ENCODE peak calls at places on chromosome 20, in six cellular contexts. One of them, this sample, is unnamed.

GRCh38 chr20:49727473-49727872 is 13.8 kb upstream of the B4GALT5 start:
- DNase-seq in H1: no peak
- DNase-seq in SK-N-SH: no peak
- DNase-seq in GM12891: no peak
- DNase-seq in HepG2: no peak
- DNase-seq in K562: no peak
- DNase-seq in this sample: no peak

GRCh38 chr20:44153636-44154043 is 33.3 kb downstream of the JPH2 start:
- DNase-seq in H1: no peak
- DNase-seq in SK-N-SH: no peak
- DNase-seq in GM12891: no peak
- DNase-seq in HepG2: no peak
- DNase-seq in K562: no peak
- DNase-seq in this sample: no peak

GRCh38 chr20:33674294-33675126 is at the start of gene NECAB3:
- DNase-seq in H1: no peak
- DNase-seq in SK-N-SH: peak
- DNase-seq in GM12891: peak
- DNase-seq in HepG2: peak
- DNase-seq in K562: peak
- DNase-seq in this sample: no peak

GRCh38 chr20:1267161-1267560 is 1.1 kb downstream of the SNPH start:
- DNase-seq in H1: no peak
- DNase-seq in SK-N-SH: no peak
- DNase-seq in GM12891: no peak
- DNase-seq in HepG2: no peak
- DNase-seq in K562: no peak
- DNase-seq in this sample: no peak

GRCh38 chr20:17885076-17885475 is 83.5 kb downstream of the SNX5 start:
- DNase-seq in H1: no peak
- DNase-seq in SK-N-SH: no peak
- DNase-seq in GM12891: no peak
- DNase-seq in HepG2: no peak
- DNase-seq in K562: no peak
- DNase-seq in this sample: no peak

GRCh38 chr20:40225596-40225995 is 463.4 kb downstream of the MAFB start:
- DNase-seq in H1: no peak
- DNase-seq in SK-N-SH: no peak
- DNase-seq in GM12891: no peak
- DNase-seq in HepG2: no peak
- DNase-seq in K562: no peak
- DNase-seq in this sample: no peak

GRCh38 chr20:24989162-24989561 is 3.4 kb downstream of the APMAP start:
- DNase-seq in H1: no peak
- DNase-seq in SK-N-SH: no peak
- DNase-seq in GM12891: no peak
- DNase-seq in HepG2: no peak
- DNase-seq in K562: no peak
- DNase-seq in this sample: no peak

GRCh38 chr20:48405909-48406308 is 421.9 kb downstream of the PREX1 start:
- DNase-seq in H1: no peak
- DNase-seq in SK-N-SH: peak
- DNase-seq in GM12891: no peak
- DNase-seq in HepG2: peak
- DNase-seq in K562: peak
- DNase-seq in this sample: no peak

GRCh38 chr20:9220874-9221547 is 152.1 kb downstream of the PLCB4 start:
- DNase-seq in H1: no peak
- DNase-seq in SK-N-SH: no peak
- DNase-seq in GM12891: no peak
- DNase-seq in HepG2: no peak
- DNase-seq in K562: no peak
- DNase-seq in this sample: no peak

GRCh38 chr20:60953311-60953710 is 298.8 kb upstream of the CDH4 start:
- DNase-seq in H1: no peak
- DNase-seq in SK-N-SH: no peak
- DNase-seq in GM12891: no peak
- DNase-seq in HepG2: no peak
- DNase-seq in K562: no peak
- DNase-seq in this sample: no peak

GRCh38 chr20:40991181-40991889 is 37.3 kb upstream of the TOP1 start:
- DNase-seq in H1: no peak
- DNase-seq in SK-N-SH: no peak
- DNase-seq in GM12891: peak
- DNase-seq in HepG2: no peak
- DNase-seq in K562: peak
- DNase-seq in this sample: peak

DNA sequence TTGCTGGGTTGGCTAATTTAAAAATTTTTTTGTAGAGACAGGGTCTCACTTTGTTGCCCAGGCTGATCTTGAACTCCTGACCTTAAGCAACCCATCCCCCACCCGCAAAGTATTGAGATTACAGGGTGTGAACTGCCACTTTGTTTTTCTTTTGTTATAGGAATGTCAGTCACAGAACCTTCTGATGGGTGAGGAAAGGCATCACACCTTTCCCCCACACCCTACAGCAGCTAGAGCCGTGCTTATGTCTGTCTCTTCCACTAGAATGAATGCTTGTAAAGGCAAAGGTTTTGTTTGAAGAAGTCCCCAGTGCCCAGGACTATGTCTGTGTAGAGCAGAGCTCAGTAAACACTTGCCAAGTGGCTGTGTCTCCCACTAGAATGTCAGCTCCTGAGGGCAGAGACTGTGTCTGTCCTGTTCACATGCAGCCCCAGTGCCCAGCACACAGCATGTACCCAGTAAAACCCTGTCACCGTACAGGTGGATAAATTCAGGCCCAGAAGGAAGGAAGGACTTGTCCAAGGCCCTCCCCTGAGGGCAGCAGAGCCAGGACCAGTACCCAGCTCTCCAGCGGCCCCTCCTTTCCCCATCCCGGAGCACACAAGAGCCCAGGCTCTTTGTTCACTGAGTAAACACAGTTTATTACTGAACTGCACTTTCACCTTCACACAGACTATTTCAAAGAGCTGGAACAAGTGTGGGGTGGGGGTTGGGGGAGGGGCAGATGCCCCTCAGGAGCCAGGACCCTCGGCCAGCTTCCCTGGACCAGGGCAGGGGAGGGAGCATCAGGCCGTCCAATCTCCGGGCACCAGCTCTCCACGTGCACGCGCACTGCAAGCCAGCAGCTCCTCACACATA is 26.4 kb downstream of the COX4I2 start:
- DNase-seq in H1: no peak
- DNase-seq in SK-N-SH: no peak
- DNase-seq in GM12891: no peak
- DNase-seq in HepG2: peak
- DNase-seq in K562: peak
- DNase-seq in this sample: no peak
- TF ChIP-seq TAF1 in H1: no peak
- TF ChIP-seq TAF1 in SK-N-SH: no peak
- TF ChIP-seq TAF1 in GM12891: no peak
- TF ChIP-seq TAF1 in HepG2: peak
- TF ChIP-seq TAF1 in K562: no peak
- TF ChIP-seq TAF1 in this sample: no peak

GRCh38 chr20:63441777-63442493 is 30.5 kb downstream of the KCNQ2 start:
- DNase-seq in H1: no peak
- DNase-seq in SK-N-SH: peak
- DNase-seq in GM12891: peak
- DNase-seq in HepG2: peak
- DNase-seq in K562: no peak
- DNase-seq in this sample: peak

GRCh38 chr20:63439866-63440265 is 32.6 kb downstream of the KCNQ2 start:
- DNase-seq in H1: no peak
- DNase-seq in SK-N-SH: no peak
- DNase-seq in GM12891: no peak
- DNase-seq in HepG2: no peak
- DNase-seq in K562: no peak
- DNase-seq in this sample: no peak

GRCh38 chr20:63440366-63440955 is 32.0 kb downstream of the KCNQ2 start:
- DNase-seq in H1: no peak
- DNase-seq in SK-N-SH: no peak
- DNase-seq in GM12891: no peak
- DNase-seq in HepG2: no peak
- DNase-seq in K562: no peak
- DNase-seq in this sample: no peak

GRCh38 chr20:63443606-63444395 is 28.7 kb downstream of the KCNQ2 start:
- DNase-seq in H1: no peak
- DNase-seq in SK-N-SH: no peak
- DNase-seq in GM12891: no peak
- DNase-seq in HepG2: no peak
- DNase-seq in K562: no peak
- DNase-seq in this sample: no peak

GRCh38 chr20:63441136-63441776 is 31.2 kb downstream of the KCNQ2 start:
- DNase-seq in H1: no peak
- DNase-seq in SK-N-SH: no peak
- DNase-seq in GM12891: no peak
- DNase-seq in HepG2: no peak
- DNase-seq in K562: no peak
- DNase-seq in this sample: peak
- TF ChIP-seq TAF1 in H1: no peak
- TF ChIP-seq TAF1 in SK-N-SH: no peak
- TF ChIP-seq TAF1 in GM12891: no peak
- TF ChIP-seq TAF1 in HepG2: no peak
- TF ChIP-seq TAF1 in K562: no peak
- TF ChIP-seq TAF1 in this sample: no peak

GRCh38 chr20:51321343-51322163 is 221.0 kb downstream of the NFATC2 start:
- DNase-seq in H1: no peak
- DNase-seq in SK-N-SH: no peak
- DNase-seq in GM12891: no peak
- DNase-seq in HepG2: no peak
- DNase-seq in K562: no peak
- DNase-seq in this sample: no peak

GRCh38 chr20:51315390-51315789 is 227.1 kb downstream of the NFATC2 start:
- DNase-seq in H1: no peak
- DNase-seq in SK-N-SH: no peak
- DNase-seq in GM12891: no peak
- DNase-seq in HepG2: no peak
- DNase-seq in K562: no peak
- DNase-seq in this sample: no peak

GRCh38 chr20:51319522-51319921 is 223.0 kb downstream of the NFATC2 start:
- DNase-seq in H1: no peak
- DNase-seq in SK-N-SH: no peak
- DNase-seq in GM12891: no peak
- DNase-seq in HepG2: no peak
- DNase-seq in K562: no peak
- DNase-seq in this sample: no peak

GRCh38 chr20:51322164-51322707 is 220.3 kb downstream of the NFATC2 start:
- DNase-seq in H1: no peak
- DNase-seq in SK-N-SH: no peak
- DNase-seq in GM12891: no peak
- DNase-seq in HepG2: no peak
- DNase-seq in K562: no peak
- DNase-seq in this sample: no peak

GRCh38 chr20:51318058-51318960 is 224.2 kb downstream of the NFATC2 start:
- DNase-seq in H1: peak
- DNase-seq in SK-N-SH: peak
- DNase-seq in GM12891: peak
- DNase-seq in HepG2: peak
- DNase-seq in K562: peak
- DNase-seq in this sample: no peak
- TF ChIP-seq TAF1 in H1: no peak
- TF ChIP-seq TAF1 in SK-N-SH: no peak
- TF ChIP-seq TAF1 in GM12891: no peak
- TF ChIP-seq TAF1 in HepG2: no peak
- TF ChIP-seq TAF1 in K562: no peak
- TF ChIP-seq TAF1 in this sample: no peak

GRCh38 chr20:38260378-38261053 is at the start of gene KIAA1755:
- DNase-seq in H1: no peak
- DNase-seq in SK-N-SH: peak
- DNase-seq in GM12891: no peak
- DNase-seq in HepG2: peak
- DNase-seq in K562: no peak
- DNase-seq in this sample: no peak
- TF ChIP-seq TAF1 in H1: no peak
- TF ChIP-seq TAF1 in SK-N-SH: no peak
- TF ChIP-seq TAF1 in GM12891: no peak
- TF ChIP-seq TAF1 in HepG2: no peak
- TF ChIP-seq TAF1 in K562: no peak
- TF ChIP-seq TAF1 in this sample: no peak